ENCODE peak calls at places on chromosome 7, in four cellular contexts. Z is naive thymus-derived CD4-positive, alpha-beta T cell; C is spleen; F is tibial nerve. D is an unnamed sample.

GRCh38 chr7:28180364-28181147 is at the start of gene JAZF1:
- DNase-seq in Z (peak), F (peak), C (peak), D (peak)

GRCh38 chr7:80078159-80078731 is 56.4 kb upstream of the GNAI1 start:
- DNase-seq in Z (no peak), F (no peak), C (no peak), D (peak)

GRCh38 chr7:138309186-138309585 is 150.9 kb upstream of the TRIM24 start:
- DNase-seq in F (no peak), C (no peak), Z (no peak), D (no peak)

GRCh38 chr7:36661135-36661840 is 63.0 kb downstream of the AOAH start:
- DNase-seq in C (no peak), F (no peak), Z (no peak), D (peak)

GRCh38 chr7:7099584-7100014 is 82.7 kb upstream of the C1GALT1 start:
- DNase-seq in Z (no peak), C (no peak), F (peak), D (peak)

GRCh38 chr7:153835104-153835503 is 217.1 kb upstream of the DPP6 start:
- DNase-seq in C (no peak), Z (no peak), F (no peak), D (peak)

GRCh38 chr7:35004531-35005096 is 32.7 kb downstream of the DPY19L1 start:
- DNase-seq in Z (no peak), F (no peak), C (no peak), D (peak)

GRCh38 chr7:135792866-135793265 is 44.3 kb upstream of the FAM180A start:
- DNase-seq in Z (no peak), F (no peak), C (no peak), D (no peak)

GRCh38 chr7:47485640-47486435 is 96.1 kb downstream of the TNS3 start:
- DNase-seq in Z (no peak), C (peak), F (no peak), D (peak)

GRCh38 chr7:37674534-37674933 is 9.0 kb upstream of the GPR141 start:
- DNase-seq in C (no peak), Z (no peak), F (no peak), D (no peak)

GRCh38 chr7:21960922-21961321 is 15.2 kb upstream of the CDCA7L start:
- DNase-seq in F (no peak), Z (no peak), C (no peak), D (peak)

GRCh38 chr7:3955026-3955425 is 654.0 kb downstream of the SDK1 start:
- DNase-seq in F (no peak), Z (no peak), C (no peak), D (no peak)

GRCh38 chr7:37113661-37114355 is 334.9 kb downstream of the ELMO1 start:
- DNase-seq in Z (no peak), C (no peak), F (no peak), D (no peak)

GRCh38 chr7:36391436-36392198 is 2.0 kb downstream of the ANLN start:
- DNase-seq in C (no peak), Z (no peak), F (no peak), D (peak)

GRCh38 chr7:17408245-17408903 is 109.9 kb downstream of the AHR start:
- DNase-seq in C (no peak), F (peak), Z (no peak), D (peak)

GRCh38 chr7:14690075-14690474 is 212.5 kb downstream of the DGKB start:
- DNase-seq in F (no peak), C (no peak), Z (no peak), D (no peak)

GRCh38 chr7:14688208-14688607 is 214.3 kb downstream of the DGKB start:
- DNase-seq in Z (no peak), C (no peak), F (no peak), D (no peak)

GRCh38 chr7:14690486-14690885 is 212.1 kb downstream of the DGKB start:
- DNase-seq in Z (no peak), F (no peak), C (no peak), D (no peak)

GRCh38 chr7:14691597-14692203 is 210.9 kb downstream of the DGKB start:
- DNase-seq in F (peak), Z (peak), C (no peak), D (peak)

GRCh38 chr7:14691034-14691433 is 211.5 kb downstream of the DGKB start:
- DNase-seq in F (no peak), Z (no peak), C (no peak), D (no peak)
- H3K4me3 ChIP-seq in F (no peak), Z (no peak), C (no peak), D (no peak)

GRCh38 chr7:455110-455928 is 64.3 kb downstream of the PDGFA start:
- DNase-seq in C (peak), Z (no peak), F (no peak), D (no peak)
- H3K4me3 ChIP-seq in C (no peak), Z (no peak), F (no peak), D (no peak)

GRCh38 chr7:100839361-100839760 is 12.0 kb upstream of the EPHB4 start:
- DNase-seq in C (no peak), F (no peak), Z (no peak), D (no peak)

GRCh38 chr7:100835903-100836811 is 8.8 kb upstream of the EPHB4 start:
- DNase-seq in Z (no peak), C (peak), F (no peak), D (no peak)

GRCh38 chr7:100836812-100837098 is 9.4 kb upstream of the EPHB4 start:
- DNase-seq in Z (no peak), C (no peak), F (no peak), D (no peak)

GRCh38 chr7:100840470-100841100 is 11.9 kb upstream of the SLC12A9 start:
- DNase-seq in Z (no peak), F (no peak), C (peak), D (no peak)

DNA sequence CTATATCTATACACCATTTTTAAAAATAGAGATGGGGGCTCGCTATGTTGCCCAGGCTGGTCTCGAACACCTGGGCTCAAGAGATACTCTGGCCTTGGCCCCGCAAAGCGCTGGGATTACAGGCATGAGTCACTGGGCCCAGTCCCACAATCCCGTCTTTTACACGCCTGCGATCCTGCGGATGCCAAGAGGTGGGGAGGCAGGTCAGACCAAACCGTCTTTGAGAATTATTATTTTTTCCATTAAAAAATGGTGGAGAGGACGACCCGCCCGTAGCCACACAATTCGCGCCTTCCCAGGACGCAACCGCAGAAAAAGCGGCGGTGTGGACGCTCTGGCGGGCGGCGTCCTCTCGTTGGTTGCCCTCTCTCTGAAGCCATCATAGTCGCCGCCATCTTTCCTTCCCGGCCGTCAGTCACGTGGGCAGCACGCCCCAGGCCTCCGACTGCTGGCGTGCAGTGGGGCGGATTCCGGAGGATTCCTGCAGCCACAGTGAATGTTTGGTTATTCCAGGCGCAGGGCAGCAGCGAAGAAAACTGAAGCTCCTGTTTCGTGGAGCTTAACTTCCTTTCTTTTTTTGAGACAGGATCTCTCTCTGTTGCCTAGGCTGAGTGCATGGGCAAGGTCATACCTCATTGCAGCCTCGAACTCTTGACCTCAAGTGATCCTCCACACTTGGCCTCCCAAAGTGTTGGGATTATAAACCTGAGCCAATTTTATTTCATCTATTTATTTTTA is 9.9 kb upstream of the EPHB4 start:
- DNase-seq in F (peak), Z (peak), C (peak), D (no peak)
- H3K4me3 ChIP-seq in F (no peak), Z (peak), C (peak), D (no peak)

GRCh38 chr7:77537595-77538185 is 595 bp downstream of the PTPN12 start:
- DNase-seq in C (peak), F (no peak), Z (peak), D (peak)

GRCh38 chr7:77538186-77538907 is 1.3 kb downstream of the PTPN12 start:
- DNase-seq in F (peak), Z (no peak), C (peak), D (peak)

GRCh38 chr7:77536017-77536412 is 1.1 kb upstream of the PTPN12 start:
- DNase-seq in F (no peak), Z (no peak), C (no peak), D (no peak)

GRCh38 chr7:77537136-77537594 is at the start of gene PTPN12:
- DNase-seq in Z (no peak), F (peak), C (no peak), D (no peak)

GRCh38 chr7:77536413-77537135 is 521 bp upstream of the PTPN12 start:
- DNase-seq in F (peak), Z (peak), C (peak), D (peak)
- H3K4me3 ChIP-seq in F (peak), Z (peak), C (peak), D (peak)

DNA sequence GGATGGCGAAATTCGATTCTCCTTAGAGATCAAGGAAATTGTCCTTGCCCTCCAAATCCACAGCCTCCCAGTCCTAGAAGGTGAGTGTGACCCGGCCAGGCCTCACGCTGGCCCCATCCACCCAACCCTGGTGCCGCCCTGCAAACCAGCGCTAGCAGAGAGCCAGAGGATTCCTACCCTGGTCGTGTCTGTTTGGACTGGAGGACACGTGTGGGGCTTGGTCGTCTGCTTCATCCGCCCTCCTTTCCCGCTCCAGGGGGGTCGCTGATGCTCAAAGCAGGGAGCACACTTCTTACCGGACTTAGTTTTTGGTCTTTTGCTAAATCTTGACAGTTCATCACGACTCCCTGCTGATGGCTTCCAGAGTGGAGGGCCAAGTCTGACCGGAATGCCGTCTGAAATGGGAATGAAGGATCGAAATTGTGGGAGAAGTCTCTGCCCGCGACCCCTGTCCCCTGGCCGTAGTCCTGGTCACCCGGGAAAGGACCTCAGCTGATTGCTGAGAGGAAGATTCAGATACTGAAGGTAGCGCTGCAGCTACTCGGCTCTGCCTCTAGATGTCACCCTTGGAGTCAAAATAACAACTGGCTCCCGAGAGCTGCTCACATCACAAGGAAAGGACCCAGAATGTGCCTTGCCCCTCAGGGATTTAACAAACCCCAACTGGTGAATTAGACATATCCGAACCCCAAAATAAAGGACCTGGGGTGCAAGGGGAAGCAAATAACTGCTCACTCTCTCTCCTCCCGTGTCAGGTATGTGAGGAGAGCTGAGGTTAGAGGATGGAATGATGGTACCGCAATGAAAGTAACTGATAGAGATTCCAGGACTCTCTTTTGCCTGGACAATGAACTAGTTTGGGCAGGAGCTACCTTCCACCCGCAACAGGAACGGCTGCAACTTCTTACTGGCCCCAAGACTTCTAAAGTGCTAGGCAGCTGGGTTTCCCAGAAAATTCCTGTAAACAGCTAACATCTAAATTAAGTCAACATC is 23.5 kb upstream of the ORC5 start:
- DNase-seq in F (no peak), C (no peak), Z (peak), D (peak)
- H3K4me3 ChIP-seq in F (no peak), C (no peak), Z (no peak), D (no peak)

DNA sequence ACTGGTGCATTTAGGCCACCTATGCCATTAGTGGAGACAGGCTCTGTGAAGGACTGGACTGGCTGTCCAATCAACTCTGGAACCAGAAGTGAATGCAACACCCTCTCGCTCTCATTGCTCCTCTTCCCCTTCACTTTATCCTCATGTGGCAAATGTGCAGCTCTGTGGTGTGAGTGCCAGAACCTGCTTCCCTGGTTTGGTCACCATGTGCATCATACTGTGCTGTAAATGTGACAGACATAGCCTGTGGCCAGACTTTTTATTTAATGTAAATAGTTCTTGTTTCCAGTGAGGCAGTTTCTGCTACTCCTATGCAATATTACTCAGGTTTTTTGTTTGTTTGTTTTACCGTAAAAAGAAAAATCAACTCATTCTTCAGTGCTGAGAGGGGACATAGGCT is 73.0 kb upstream of the PPP1R9A start:
- DNase-seq in C (no peak), F (no peak), Z (no peak), D (peak)
- H3K4me3 ChIP-seq in C (no peak), F (no peak), Z (no peak), D (no peak)

DNA sequence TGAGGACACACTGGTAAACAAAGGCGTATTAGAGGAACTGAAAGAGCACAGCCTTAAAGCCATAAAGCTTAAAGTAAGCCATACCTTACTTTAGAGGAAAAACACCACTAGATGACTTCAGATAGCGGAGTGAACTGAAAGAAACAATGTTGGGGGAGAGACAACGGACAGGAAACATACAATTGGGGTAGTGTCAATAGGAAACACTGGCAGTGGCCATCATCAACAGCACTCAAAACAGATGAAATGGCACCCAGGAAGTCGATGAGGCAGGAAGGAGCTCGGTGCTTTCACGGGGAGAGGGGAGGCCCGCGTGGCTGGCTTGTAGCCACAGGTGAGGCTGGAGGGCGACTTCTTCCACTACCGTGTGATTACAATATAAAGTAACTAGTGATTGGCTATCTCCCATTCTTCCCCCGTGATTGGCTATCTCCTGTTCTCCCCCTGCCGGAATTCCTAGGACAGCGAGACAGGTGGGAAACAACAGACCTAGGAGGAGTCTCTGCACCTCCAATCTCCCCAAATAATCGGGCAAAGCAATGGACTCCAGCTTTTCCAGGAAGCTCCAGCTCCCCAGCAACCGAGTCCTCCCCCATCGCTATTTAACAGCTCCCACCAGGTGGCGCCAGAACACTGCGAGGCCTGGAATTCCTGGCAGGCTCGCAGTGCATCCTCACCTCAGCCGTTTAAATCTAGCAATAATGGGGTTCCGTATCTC is 2.4 kb upstream of the TAS2R38 start:
- DNase-seq in Z (peak), C (peak), F (peak), D (peak)
- H3K4me3 ChIP-seq in Z (peak), C (peak), F (no peak), D (peak)

GRCh38 chr7:155809947-155810606 is 2.2 kb downstream of the SHH start:
- DNase-seq in F (no peak), Z (no peak), C (peak), D (no peak)

GRCh38 chr7:155810607-155811559 is 1.4 kb downstream of the SHH start:
- DNase-seq in Z (no peak), F (no peak), C (peak), D (peak)

GRCh38 chr7:155813125-155813524 is 862 bp upstream of the SHH start:
- DNase-seq in Z (no peak), F (no peak), C (peak), D (no peak)

GRCh38 chr7:155811895-155812761 is at the start of gene SHH:
- DNase-seq in F (no peak), C (no peak), Z (no peak), D (no peak)

DNA sequence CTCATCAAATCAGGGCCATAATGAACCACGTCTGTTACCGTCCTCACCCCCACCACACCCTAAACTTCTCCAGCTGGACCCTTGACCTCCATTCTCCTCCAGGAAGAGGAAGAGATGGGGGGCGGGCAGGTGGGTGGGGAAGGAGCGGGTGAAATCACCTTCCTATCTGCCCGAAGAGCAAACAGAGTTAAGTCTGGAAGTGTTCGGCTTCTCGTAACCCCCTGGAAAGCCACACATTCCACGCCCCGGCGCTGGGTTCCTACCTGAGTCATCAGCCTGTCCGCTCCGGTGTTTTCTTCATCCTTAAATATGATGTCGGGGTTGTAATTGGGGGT is 736 bp downstream of the SHH start:
- DNase-seq in F (no peak), Z (no peak), C (no peak), D (peak)
- H3K4me3 ChIP-seq in F (peak), Z (no peak), C (no peak), D (peak)

D was measured in PC-3.